ENCODE peak calls at places on chromosome 19, in six cellular contexts. R, I, M, P, L and Q are unnamed samples.
A peak's percentile ranks its signal among the peaks of the same experiment; 100 is the strongest.

GRCh38 chr19:3359850-3360493 is 6.4 kb upstream of the NFIC start:
- DNase-seq in I (no peak), R (no peak), L (no peak), M (no peak), P (no peak), Q (peak; percentile 76)

GRCh38 chr19:2905918-2906519 is 5.3 kb downstream of the ZNF57 start:
- DNase-seq in R (no peak), P (no peak), L (no peak), M (no peak), I (no peak), Q (no peak)

GRCh38 chr19:49887653-49888477 is 8.8 kb downstream of the IL4I1 start:
- DNase-seq in R (no peak), L (peak; percentile 79), I (no peak), M (no peak), P (no peak), Q (peak; percentile 64)

GRCh38 chr19:57123882-57124281 is 4.1 kb downstream of the USP29 start:
- DNase-seq in L (no peak), R (no peak), M (no peak), I (no peak), P (no peak), Q (no peak)

GRCh38 chr19:58500242-58500641 is 11.6 kb downstream of the SLC27A5 start:
- DNase-seq in P (no peak), L (peak; percentile 63), R (no peak), I (no peak), M (no peak), Q (no peak)

GRCh38 chr19:15187026-15188007 is 13.5 kb downstream of the NOTCH3 start:
- DNase-seq in P (no peak), R (no peak), L (peak; percentile 73), M (no peak), I (peak; percentile 42), Q (no peak)

GRCh38 chr19:51743405-51743804 is 8.3 kb downstream of the FPR1 start:
- DNase-seq in L (no peak), R (no peak), I (no peak), M (no peak), P (no peak), Q (no peak)

GRCh38 chr19:13962738-13963602 is 10.7 kb downstream of the DCAF15 start:
- DNase-seq in R (no peak), M (no peak), I (no peak), L (peak; percentile 74), P (no peak), Q (no peak)

GRCh38 chr19:5097959-5098623 is 129.2 kb downstream of the KDM4B start:
- DNase-seq in R (no peak), P (no peak), M (no peak), I (no peak), L (peak; percentile 88), Q (no peak)

GRCh38 chr19:51398096-51398704 is 7.8 kb upstream of the C19orf84 start:
- DNase-seq in P (no peak), M (no peak), I (peak; percentile 49), L (no peak), R (peak; percentile 48), Q (no peak)

GRCh38 chr19:49333426-49334288 is 1.5 kb upstream of the CD37 start:
- DNase-seq in P (no peak), R (no peak), I (no peak), L (no peak), M (peak; percentile 34), Q (peak; percentile 69)

GRCh38 chr19:48750771-48751504 is 1.5 kb downstream of the FUT1 start:
- DNase-seq in R (no peak), L (peak; percentile 83), I (no peak), M (no peak), P (no peak), Q (no peak)

GRCh38 chr19:44777715-44778347 is at the start of gene CBLC:
- DNase-seq in M (peak; percentile 89), P (no peak), L (peak; percentile 96), I (peak; percentile 60), R (peak; percentile 89), Q (peak; percentile 89)

GRCh38 chr19:40006273-40006691 is 9.4 kb downstream of the ZNF546 start:
- DNase-seq in P (no peak), R (no peak), M (no peak), L (no peak), I (no peak), Q (no peak)

GRCh38 chr19:37413243-37414084 is 42.6 kb downstream of the ZNF527 start:
- DNase-seq in R (no peak), I (peak; percentile 36), P (no peak), L (no peak), M (no peak), Q (no peak)

GRCh38 chr19:8566855-8567254 is 10.4 kb downstream of the MYO1F start:
- DNase-seq in M (no peak), R (no peak), I (no peak), L (no peak), P (no peak), Q (no peak)

GRCh38 chr19:33233056-33233873 is 7.6 kb upstream of the SLC7A10 start:
- DNase-seq in M (no peak), I (no peak), L (no peak), P (no peak), R (no peak), Q (no peak)

GRCh38 chr19:49442793-49443365 is 1.6 kb upstream of the SLC17A7 start:
- DNase-seq in R (peak; percentile 99), P (peak; percentile 81), L (peak; percentile 95), M (peak; percentile 94), I (peak; percentile 97), Q (peak; percentile 97)

GRCh38 chr19:54465367-54466109 is 2.0 kb upstream of the LENG9 start:
- DNase-seq in P (no peak), M (no peak), R (peak; percentile 24), L (peak; percentile 76), I (no peak), Q (no peak)

GRCh38 chr19:28169168-28169862 is 1043.6 kb downstream of the UQCRFS1 start:
- DNase-seq in P (no peak), M (no peak), R (peak; percentile 72), I (no peak), L (no peak), Q (no peak)

GRCh38 chr19:57566396-57567256 is 7.0 kb upstream of the ZNF550 start:
- DNase-seq in R (peak; percentile 40), P (no peak), L (no peak), I (peak; percentile 60), M (no peak), Q (no peak)

GRCh38 chr19:52665529-52665928 is 27.4 kb upstream of the ZNF83 start:
- DNase-seq in L (no peak), P (no peak), M (no peak), R (no peak), I (no peak), Q (no peak)

GRCh38 chr19:15299568-15300409 is 32.5 kb downstream of the BRD4 start:
- DNase-seq in I (no peak), L (no peak), P (no peak), M (no peak), R (no peak), Q (peak; percentile 47)

GRCh38 chr19:13053761-13054604 is 48.7 kb downstream of the LYL1 start:
- DNase-seq in M (peak; percentile 94), R (peak; percentile 87), P (no peak), I (peak; percentile 59), L (peak; percentile 94), Q (peak; percentile 90)

GRCh38 chr19:49133621-49134454 is 14.5 kb downstream of the PPFIA3 start:
- DNase-seq in P (no peak), R (peak; percentile 67), L (peak; percentile 87), M (no peak), I (peak; percentile 72), Q (peak; percentile 91)

GRCh38 chr19:29105629-29106352 is 107.2 kb downstream of the UQCRFS1 start:
- DNase-seq in L (no peak), I (no peak), M (no peak), P (no peak), R (peak; percentile 52), Q (no peak)

GRCh38 chr19:40225440-40226305 is 816 bp downstream of the CCNP start:
- DNase-seq in R (no peak), P (no peak), I (no peak), L (no peak), M (no peak), Q (no peak)

DNA sequence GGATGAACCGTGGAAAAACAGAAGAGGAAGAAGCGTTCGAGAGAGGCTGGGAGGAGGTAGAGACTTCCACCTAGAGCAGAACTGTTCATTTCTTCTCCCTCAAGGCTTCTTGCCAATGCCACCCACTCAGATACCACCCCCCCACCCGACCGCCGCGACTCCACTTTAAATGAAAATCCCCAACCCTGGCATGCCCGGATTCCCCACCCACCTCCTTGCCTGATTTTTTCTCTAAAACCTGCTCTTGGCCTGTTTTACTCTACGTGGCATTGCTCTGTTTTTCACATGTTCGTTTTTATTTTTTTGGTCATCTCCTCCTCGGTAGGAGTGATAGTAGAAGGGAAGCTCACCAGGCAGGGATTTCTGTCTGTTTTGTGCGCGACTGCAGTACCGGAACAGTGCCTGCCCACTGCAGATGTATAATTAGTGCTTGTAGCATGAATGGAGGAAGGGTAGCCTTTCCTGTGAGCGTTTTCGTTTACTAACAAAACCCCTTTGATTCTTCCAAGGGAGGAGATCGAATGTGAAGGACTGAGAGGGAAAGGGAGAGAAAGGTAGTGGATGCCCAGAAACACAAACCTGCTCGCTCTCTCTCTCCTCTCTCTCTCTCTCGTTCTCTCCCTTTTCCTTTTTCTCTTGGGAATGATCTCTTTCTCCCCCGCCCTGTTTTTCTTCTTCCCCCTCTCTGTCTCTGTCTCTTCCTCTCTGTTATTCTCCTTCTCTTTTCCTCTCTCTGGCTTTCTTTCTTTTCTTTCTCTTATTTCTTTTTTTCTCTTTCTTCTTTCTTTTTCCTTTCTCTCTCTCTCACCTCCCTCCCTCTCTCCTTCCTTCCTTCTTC is 2.2 kb downstream of the CD70 start:
- DNase-seq in P (no peak), L (no peak), I (no peak), R (peak; percentile 24), M (no peak), Q (no peak)
- H3K4me3 ChIP-seq in P (no peak overlapping the region), L (no peak overlapping the region), I (no peak overlapping the region), R (peak overlapping the region; percentile 8), M (no peak overlapping the region), Q (no peak overlapping the region)

GRCh38 chr19:632228-633067 is 889 bp downstream of the POLRMT start:
- DNase-seq in P (no peak), R (peak; percentile 77), M (no peak), I (peak; percentile 66), L (peak; percentile 79), Q (peak; percentile 79)
- H3K27ac ChIP-seq in P (no peak overlapping the region), R (no peak overlapping the region), M (peak overlapping the region; percentile 54), I (peak overlapping the region; percentile 97), L (no peak overlapping the region), Q (peak overlapping the region; percentile 73)

GRCh38 chr19:16334421-16334820 is 9.8 kb downstream of the KLF2 start:
- DNase-seq in L (no peak), I (no peak), R (no peak), M (no peak), P (no peak), Q (no peak)

GRCh38 chr19:16337809-16338469 is 13.3 kb downstream of the KLF2 start:
- DNase-seq in P (no peak), M (no peak), I (no peak), L (no peak), R (no peak), Q (no peak)

GRCh38 chr19:16335226-16335625 is 10.6 kb downstream of the KLF2 start:
- DNase-seq in M (no peak), I (no peak), R (no peak), P (no peak), L (no peak), Q (no peak)

GRCh38 chr19:16338470-16339360 is 14.1 kb downstream of the KLF2 start:
- DNase-seq in R (no peak), M (no peak), P (peak; percentile 60), I (peak; percentile 72), L (peak; percentile 61), Q (peak; percentile 76)

GRCh38 chr19:16336571-16336970 is 11.9 kb downstream of the KLF2 start:
- DNase-seq in L (no peak), I (no peak), M (no peak), R (no peak), P (no peak), Q (no peak)
- H3K4me1 ChIP-seq in L (no peaks in the 10 kb centered on the region), I (peaks cover 18% of the 10 kb centered on the region), M (no peaks in the 10 kb centered on the region), R (no peaks in the 10 kb centered on the region), P (peaks cover 30% of the 10 kb centered on the region), Q (peaks cover 20% of the 10 kb centered on the region)

GRCh38 chr19:45876161-45876410 is 9.9 kb downstream of the IRF2BP1 start:
- DNase-seq in R (no peak), P (no peak), I (no peak), L (no peak), M (no peak), Q (no peak)
- H3K4me3 ChIP-seq in R (peak overlapping the region; percentile 34), P (no peak overlapping the region), I (no peak overlapping the region), L (no peak overlapping the region), M (peak overlapping the region; percentile 59), Q (no peak overlapping the region)